ENCODE peak calls at places on chromosomes 1 and 21, in nine cellular contexts. One of them, this sample, is unnamed.

GRCh38 chr1:205275133-205275532 is 46.4 kb downstream of the NUAK2 start:
- DNase-seq in kidney epithelial cell: no peak
- DNase-seq in endothelial cell: no peak
- DNase-seq in GM06990: no peak
- DNase-seq in Calu3: no peak
- DNase-seq in cardiac muscle cell: no peak
- DNase-seq in progenitor cell of endocrine pancreas: no peak
- DNase-seq in omental fat pad: no peak
- DNase-seq in BE2C: no peak
- DNase-seq in this sample: no peak

GRCh38 chr1:886311-886710 is 37.4 kb upstream of the SAMD11 start:
- DNase-seq in omental fat pad: no peak
- DNase-seq in endothelial cell: no peak
- DNase-seq in Calu3: no peak
- DNase-seq in kidney epithelial cell: no peak
- DNase-seq in BE2C: no peak
- DNase-seq in cardiac muscle cell: no peak
- DNase-seq in progenitor cell of endocrine pancreas: no peak
- DNase-seq in GM06990: no peak
- DNase-seq in this sample: no peak

GRCh38 chr1:234324668-234325225 is 48.5 kb upstream of the COA6 start:
- DNase-seq in cardiac muscle cell: no peak
- DNase-seq in endothelial cell: no peak
- DNase-seq in omental fat pad: no peak
- DNase-seq in BE2C: peak; percentile 24
- DNase-seq in GM06990: no peak
- DNase-seq in kidney epithelial cell: no peak
- DNase-seq in progenitor cell of endocrine pancreas: no peak
- DNase-seq in Calu3: no peak
- DNase-seq in this sample: no peak

GRCh38 chr1:85278853-85279314 is 2.5 kb upstream of the BCL10 start:
- DNase-seq in progenitor cell of endocrine pancreas: no peak
- DNase-seq in Calu3: peak; percentile 53
- DNase-seq in kidney epithelial cell: peak; percentile 95
- DNase-seq in BE2C: no peak
- DNase-seq in cardiac muscle cell: peak; percentile 86
- DNase-seq in omental fat pad: no peak
- DNase-seq in endothelial cell: no peak
- DNase-seq in GM06990: peak; percentile 43
- DNase-seq in this sample: no peak

GRCh38 chr1:51907079-51907702 is 28.7 kb upstream of the NRDC start:
- DNase-seq in endothelial cell: no peak
- DNase-seq in progenitor cell of endocrine pancreas: no peak
- DNase-seq in GM06990: no peak
- DNase-seq in cardiac muscle cell: peak; percentile 17
- DNase-seq in Calu3: no peak
- DNase-seq in BE2C: no peak
- DNase-seq in omental fat pad: no peak
- DNase-seq in kidney epithelial cell: no peak
- DNase-seq in this sample: no peak

GRCh38 chr1:28770601-28771165 is 33.9 kb downstream of the YTHDF2 start:
- DNase-seq in cardiac muscle cell: no peak
- DNase-seq in progenitor cell of endocrine pancreas: no peak
- DNase-seq in GM06990: no peak
- DNase-seq in kidney epithelial cell: no peak
- DNase-seq in omental fat pad: no peak
- DNase-seq in BE2C: no peak
- DNase-seq in endothelial cell: no peak
- DNase-seq in Calu3: no peak
- DNase-seq in this sample: no peak

GRCh38 chr1:229448845-229449244 is 15.0 kb upstream of the ACTA1 start:
- DNase-seq in cardiac muscle cell: no peak
- DNase-seq in BE2C: no peak
- DNase-seq in Calu3: no peak
- DNase-seq in omental fat pad: no peak
- DNase-seq in kidney epithelial cell: no peak
- DNase-seq in endothelial cell: no peak
- DNase-seq in GM06990: no peak
- DNase-seq in progenitor cell of endocrine pancreas: no peak
- DNase-seq in this sample: no peak

GRCh38 chr1:111290104-111290503 is 547 bp upstream of the CHIA start:
- DNase-seq in GM06990: no peak
- DNase-seq in BE2C: no peak
- DNase-seq in Calu3: no peak
- DNase-seq in cardiac muscle cell: no peak
- DNase-seq in kidney epithelial cell: no peak
- DNase-seq in omental fat pad: no peak
- DNase-seq in progenitor cell of endocrine pancreas: no peak
- DNase-seq in endothelial cell: no peak
- DNase-seq in this sample: no peak

GRCh38 chr1:188672153-188672552 is 1805.5 kb downstream of the BRINP3 start:
- DNase-seq in BE2C: no peak
- DNase-seq in omental fat pad: no peak
- DNase-seq in Calu3: no peak
- DNase-seq in progenitor cell of endocrine pancreas: no peak
- DNase-seq in endothelial cell: no peak
- DNase-seq in cardiac muscle cell: no peak
- DNase-seq in kidney epithelial cell: no peak
- DNase-seq in GM06990: no peak
- DNase-seq in this sample: no peak

GRCh38 chr1:188669715-188670114 is 1807.9 kb downstream of the BRINP3 start:
- DNase-seq in GM06990: no peak
- DNase-seq in omental fat pad: no peak
- DNase-seq in kidney epithelial cell: no peak
- DNase-seq in endothelial cell: no peak
- DNase-seq in cardiac muscle cell: peak; percentile 19
- DNase-seq in Calu3: no peak
- DNase-seq in progenitor cell of endocrine pancreas: no peak
- DNase-seq in BE2C: peak; percentile 46
- DNase-seq in this sample: no peak

GRCh38 chr1:188665477-188665876 is 1812.2 kb downstream of the BRINP3 start:
- DNase-seq in BE2C: no peak
- DNase-seq in endothelial cell: no peak
- DNase-seq in Calu3: no peak
- DNase-seq in cardiac muscle cell: no peak
- DNase-seq in omental fat pad: no peak
- DNase-seq in progenitor cell of endocrine pancreas: no peak
- DNase-seq in GM06990: no peak
- DNase-seq in kidney epithelial cell: no peak
- DNase-seq in this sample: no peak

GRCh38 chr1:188670837-188671236 is 1806.8 kb downstream of the BRINP3 start:
- DNase-seq in progenitor cell of endocrine pancreas: no peak
- DNase-seq in kidney epithelial cell: peak; percentile 70
- DNase-seq in endothelial cell: no peak
- DNase-seq in GM06990: no peak
- DNase-seq in omental fat pad: no peak
- DNase-seq in Calu3: peak; percentile 50
- DNase-seq in BE2C: no peak
- DNase-seq in cardiac muscle cell: no peak
- DNase-seq in this sample: no peak

GRCh38 chr1:188668083-188668482 is 1809.6 kb downstream of the BRINP3 start:
- DNase-seq in cardiac muscle cell: no peak
- DNase-seq in progenitor cell of endocrine pancreas: no peak
- DNase-seq in GM06990: no peak
- DNase-seq in Calu3: no peak
- DNase-seq in kidney epithelial cell: no peak
- DNase-seq in BE2C: peak; percentile 14
- DNase-seq in endothelial cell: no peak
- DNase-seq in omental fat pad: no peak
- DNase-seq in this sample: no peak
- TF ChIP-seq CTCF in cardiac muscle cell: no peak
- TF ChIP-seq CTCF in progenitor cell of endocrine pancreas: no peak
- TF ChIP-seq CTCF in GM06990: no peak
- TF ChIP-seq CTCF in Calu3: no peak
- TF ChIP-seq CTCF in kidney epithelial cell: no peak
- TF ChIP-seq CTCF in BE2C: peak; percentile 48
- TF ChIP-seq CTCF in endothelial cell: peak; percentile 9
- TF ChIP-seq CTCF in omental fat pad: no peak
- TF ChIP-seq CTCF in this sample: no peak

GRCh38 chr21:32134441-32135159 is 144.2 kb downstream of the MIS18A start:
- DNase-seq in progenitor cell of endocrine pancreas: no peak
- DNase-seq in endothelial cell: no peak
- DNase-seq in GM06990: no peak
- DNase-seq in omental fat pad: no peak
- DNase-seq in kidney epithelial cell: no peak
- DNase-seq in BE2C: peak; percentile 22
- DNase-seq in Calu3: no peak
- DNase-seq in cardiac muscle cell: no peak
- DNase-seq in this sample: no peak

GRCh38 chr21:32132911-32133310 is 145.9 kb downstream of the MIS18A start:
- DNase-seq in cardiac muscle cell: no peak
- DNase-seq in endothelial cell: no peak
- DNase-seq in progenitor cell of endocrine pancreas: no peak
- DNase-seq in GM06990: no peak
- DNase-seq in BE2C: no peak
- DNase-seq in kidney epithelial cell: no peak
- DNase-seq in Calu3: no peak
- DNase-seq in omental fat pad: no peak
- DNase-seq in this sample: no peak

GRCh38 chr21:32137266-32137665 is 141.6 kb downstream of the MIS18A start:
- DNase-seq in Calu3: no peak
- DNase-seq in cardiac muscle cell: no peak
- DNase-seq in kidney epithelial cell: no peak
- DNase-seq in BE2C: no peak
- DNase-seq in progenitor cell of endocrine pancreas: no peak
- DNase-seq in omental fat pad: no peak
- DNase-seq in endothelial cell: no peak
- DNase-seq in GM06990: no peak
- DNase-seq in this sample: no peak

GRCh38 chr21:32136546-32136945 is 142.3 kb downstream of the MIS18A start:
- DNase-seq in Calu3: no peak
- DNase-seq in progenitor cell of endocrine pancreas: no peak
- DNase-seq in cardiac muscle cell: no peak
- DNase-seq in kidney epithelial cell: no peak
- DNase-seq in endothelial cell: no peak
- DNase-seq in GM06990: no peak
- DNase-seq in BE2C: no peak
- DNase-seq in omental fat pad: no peak
- DNase-seq in this sample: no peak

GRCh38 chr21:32135401-32136363 is 143.2 kb downstream of the MIS18A start:
- DNase-seq in Calu3: no peak
- DNase-seq in omental fat pad: no peak
- DNase-seq in kidney epithelial cell: no peak
- DNase-seq in GM06990: peak; percentile 56
- DNase-seq in progenitor cell of endocrine pancreas: no peak
- DNase-seq in endothelial cell: no peak
- DNase-seq in BE2C: no peak
- DNase-seq in cardiac muscle cell: no peak
- DNase-seq in this sample: no peak
- TF ChIP-seq CTCF in Calu3: no peak
- TF ChIP-seq CTCF in omental fat pad: no peak
- TF ChIP-seq CTCF in kidney epithelial cell: no peak
- TF ChIP-seq CTCF in GM06990: peak; percentile 41
- TF ChIP-seq CTCF in progenitor cell of endocrine pancreas: no peak
- TF ChIP-seq CTCF in endothelial cell: no peak
- TF ChIP-seq CTCF in BE2C: no peak
- TF ChIP-seq CTCF in cardiac muscle cell: no peak
- TF ChIP-seq CTCF in this sample: no peak

GRCh38 chr1:164093543-164093942 is 465.4 kb upstream of the PBX1 start:
- DNase-seq in BE2C: no peak
- DNase-seq in omental fat pad: no peak
- DNase-seq in Calu3: no peak
- DNase-seq in GM06990: no peak
- DNase-seq in progenitor cell of endocrine pancreas: no peak
- DNase-seq in kidney epithelial cell: no peak
- DNase-seq in endothelial cell: no peak
- DNase-seq in cardiac muscle cell: no peak
- DNase-seq in this sample: no peak

GRCh38 chr1:164087893-164088292 is 471.1 kb upstream of the PBX1 start:
- DNase-seq in cardiac muscle cell: no peak
- DNase-seq in kidney epithelial cell: no peak
- DNase-seq in Calu3: no peak
- DNase-seq in BE2C: no peak
- DNase-seq in progenitor cell of endocrine pancreas: no peak
- DNase-seq in GM06990: no peak
- DNase-seq in endothelial cell: no peak
- DNase-seq in omental fat pad: no peak
- DNase-seq in this sample: no peak

DNA sequence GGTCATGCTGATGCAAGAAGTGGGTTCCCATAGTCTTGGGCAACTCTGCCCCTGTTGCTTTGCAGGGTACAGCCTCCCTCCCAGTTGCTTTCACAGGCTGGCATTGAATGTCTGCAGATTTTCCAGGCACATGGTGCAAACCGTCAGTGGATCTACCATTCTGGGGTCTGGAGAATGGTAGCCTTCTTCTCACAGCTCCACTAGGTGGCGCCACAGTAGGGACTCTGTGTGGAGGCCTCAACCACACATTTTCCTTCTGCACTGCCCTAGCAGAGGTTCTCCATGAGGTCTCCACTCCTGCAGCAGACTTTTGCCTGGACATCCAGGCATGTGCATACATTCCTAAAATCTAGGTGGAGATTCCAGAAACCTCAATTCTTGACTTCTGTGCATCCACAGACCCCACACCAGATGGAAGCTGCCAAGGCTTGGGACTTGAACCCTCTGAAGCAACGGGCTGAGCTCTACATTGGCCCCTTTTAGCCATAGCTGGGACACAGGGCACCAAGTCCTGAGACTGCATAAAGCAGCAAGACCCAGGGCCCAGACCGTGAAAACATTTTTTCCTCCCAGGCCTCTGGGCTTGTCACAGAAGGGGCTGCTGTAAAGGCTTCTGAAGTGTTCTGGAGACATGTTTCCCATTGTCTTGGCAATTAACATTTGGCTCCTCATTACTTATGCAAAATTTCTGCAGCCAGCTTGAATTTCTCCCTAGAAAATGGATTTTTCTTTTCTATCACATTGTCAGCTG is 466.2 kb upstream of the PBX1 start:
- DNase-seq in kidney epithelial cell: no peak
- DNase-seq in Calu3: no peak
- DNase-seq in BE2C: peak; percentile 35
- DNase-seq in progenitor cell of endocrine pancreas: no peak
- DNase-seq in endothelial cell: no peak
- DNase-seq in cardiac muscle cell: peak; percentile 27
- DNase-seq in omental fat pad: no peak
- DNase-seq in GM06990: no peak
- DNase-seq in this sample: no peak
- TF ChIP-seq CTCF in kidney epithelial cell: peak; percentile 18
- TF ChIP-seq CTCF in Calu3: no peak
- TF ChIP-seq CTCF in BE2C: peak; percentile 39
- TF ChIP-seq CTCF in progenitor cell of endocrine pancreas: no peak
- TF ChIP-seq CTCF in endothelial cell: no peak
- TF ChIP-seq CTCF in cardiac muscle cell: peak; percentile 41
- TF ChIP-seq CTCF in omental fat pad: no peak
- TF ChIP-seq CTCF in GM06990: no peak
- TF ChIP-seq CTCF in this sample: no peak

DNA sequence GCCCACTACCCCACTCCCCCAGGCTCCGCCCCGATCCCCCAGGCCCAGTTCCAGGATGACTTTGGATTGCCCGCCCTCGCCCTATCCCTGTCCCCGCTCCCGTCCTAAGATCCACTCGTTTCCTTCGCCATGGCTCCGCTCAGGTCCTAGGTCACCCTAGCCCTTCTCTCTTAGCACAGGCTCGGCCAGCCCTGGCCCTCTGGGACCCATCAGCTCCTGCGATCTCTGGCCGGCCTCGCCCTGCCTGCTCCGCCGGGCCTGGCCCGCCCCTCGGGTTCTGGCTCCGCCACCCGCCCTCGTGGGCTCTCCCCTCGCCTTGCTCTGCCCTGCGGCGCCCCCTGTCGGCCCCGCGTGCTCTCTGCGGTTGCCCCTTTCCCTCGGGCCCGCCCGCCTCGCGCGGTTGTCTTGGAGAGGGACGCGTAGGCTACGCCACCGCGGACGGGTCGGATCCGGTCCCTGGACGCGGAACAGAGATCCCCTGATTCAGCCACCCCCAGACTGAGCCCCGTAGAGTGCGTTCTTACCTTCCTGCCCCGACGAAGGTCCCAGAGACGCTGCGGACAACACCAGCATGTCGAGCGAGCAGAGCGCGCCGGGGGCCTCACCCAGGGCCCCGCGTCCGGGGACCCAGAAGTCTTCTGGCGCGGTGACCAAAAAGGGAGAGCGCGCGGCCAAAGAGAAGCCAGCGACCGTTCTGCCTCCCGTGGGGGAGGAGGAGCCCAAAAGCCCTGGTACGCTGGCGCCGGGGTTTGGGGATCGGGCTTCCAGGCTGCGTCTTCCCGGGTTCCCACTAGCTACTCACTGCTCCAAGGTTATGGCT is at the start of gene LRRC71:
- DNase-seq in BE2C: peak; percentile 94
- DNase-seq in GM06990: peak; percentile 54
- DNase-seq in cardiac muscle cell: peak; percentile 87
- DNase-seq in progenitor cell of endocrine pancreas: peak; percentile 83
- DNase-seq in Calu3: peak; percentile 80
- DNase-seq in omental fat pad: peak; percentile 43
- DNase-seq in kidney epithelial cell: no peak
- DNase-seq in endothelial cell: peak; percentile 98
- DNase-seq in this sample: no peak
- TF ChIP-seq CTCF in BE2C: peak; percentile 92
- TF ChIP-seq CTCF in GM06990: peak; percentile 57
- TF ChIP-seq CTCF in cardiac muscle cell: peak; percentile 93
- TF ChIP-seq CTCF in progenitor cell of endocrine pancreas: peak; percentile 94
- TF ChIP-seq CTCF in Calu3: peak; percentile 87
- TF ChIP-seq CTCF in omental fat pad: no peak
- TF ChIP-seq CTCF in kidney epithelial cell: peak; percentile 74
- TF ChIP-seq CTCF in endothelial cell: peak; percentile 98
- TF ChIP-seq CTCF in this sample: no peak